ENCODE peak calls at places on chromosome 7, in five cellular contexts. N, B, A, P and U are unnamed samples.

GRCh38 chr7:42661312-42661711 is 250.6 kb downstream of the C7orf25 start:
- DNase-seq in N (peak; percentile 16), B (no peak), A (no peak), P (no peak), U (no peak)

GRCh38 chr7:40167291-40167690 is 32.5 kb downstream of the SUGCT start:
- DNase-seq in N (no peak), B (no peak), A (no peak), P (no peak), U (no peak)

GRCh38 chr7:150728011-150728410 is 9.2 kb upstream of the GIMAP5 start:
- DNase-seq in N (no peak), B (no peak), A (no peak), P (no peak), U (no peak)

GRCh38 chr7:78017621-78018100 is 219.1 kb downstream of the PHTF2 start:
- DNase-seq in N (no peak), B (no peak), A (no peak), P (no peak), U (no peak)

GRCh38 chr7:34309584-34309983 is 348.4 kb upstream of the NPSR1 start:
- DNase-seq in N (no peak), B (no peak), A (no peak), P (no peak), U (no peak)

GRCh38 chr7:124536156-124536762 is 229.3 kb downstream of the GPR37 start:
- DNase-seq in N (no peak), B (no peak), A (no peak), P (no peak), U (no peak)

GRCh38 chr7:158228986-158229385 is 358.6 kb downstream of the PTPRN2 start:
- DNase-seq in N (peak; percentile 13), B (peak; percentile 31), A (no peak), P (peak; percentile 15), U (no peak)

GRCh38 chr7:3194501-3195141 is 106.4 kb upstream of the SDK1 start:
- DNase-seq in N (no peak), B (peak; percentile 97), A (no peak), P (peak; percentile 72), U (no peak)

GRCh38 chr7:124718032-124718766 is 47.4 kb downstream of the GPR37 start:
- DNase-seq in N (no peak), B (peak; percentile 35), A (no peak), P (no peak), U (no peak)

GRCh38 chr7:80411621-80412020 is 100.2 kb downstream of the GNAT3 start:
- DNase-seq in N (no peak), B (no peak), A (no peak), P (no peak), U (no peak)

GRCh38 chr7:47361746-47362215 is 220.1 kb downstream of the TNS3 start:
- DNase-seq in N (peak; percentile 59), B (no peak), A (peak; percentile 12), P (no peak), U (no peak)

GRCh38 chr7:142587578-142588191 is 161.6 kb upstream of the PRSS1 start:
- DNase-seq in N (peak; percentile 82), B (peak; percentile 60), A (peak; percentile 15), P (no peak), U (peak; percentile 70)

GRCh38 chr7:43873300-43873699 is 4.0 kb upstream of the MRPS24 start:
- DNase-seq in N (peak; percentile 22), B (no peak), A (no peak), P (no peak), U (peak; percentile 74)

GRCh38 chr7:151940048-151940845 is 16.0 kb upstream of the GALNTL5 start:
- DNase-seq in N (no peak), B (no peak), A (no peak), P (no peak), U (no peak)

GRCh38 chr7:102220929-102221850 is 65.5 kb upstream of the SH2B2 start:
- DNase-seq in N (no peak), B (no peak), A (no peak), P (no peak), U (no peak)

DNA sequence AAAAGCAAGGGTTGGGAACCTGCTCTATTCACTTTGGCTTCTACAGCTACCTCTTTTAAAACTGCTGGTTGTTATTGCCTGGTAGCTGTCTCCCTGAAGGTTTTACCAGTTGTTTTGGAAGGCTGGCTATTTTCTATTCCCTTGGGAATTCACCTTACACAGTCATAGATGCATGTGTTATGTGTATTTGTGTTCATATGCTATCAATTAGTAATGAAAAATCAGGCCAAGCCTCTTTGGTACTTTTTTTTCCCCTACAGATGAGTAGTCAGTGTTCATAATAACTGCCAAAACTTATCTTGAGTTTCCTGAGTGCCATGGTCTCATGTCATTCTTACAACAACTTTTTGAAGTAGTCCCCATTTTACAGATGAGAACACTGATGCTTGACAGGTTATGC is 738.0 kb upstream of the GALNT17 start:
- DNase-seq in N (no peak), B (no peak), A (no peak), P (no peak), U (no peak)
- H3K4me3 ChIP-seq in N (no peak overlapping the region), B (no peak overlapping the region), A (no peak overlapping the region), P (no peak overlapping the region), U (no peak overlapping the region)

GRCh38 chr7:129949292-129950133 is 3.2 kb downstream of the UBE2H start:
- DNase-seq in N (peak; percentile 40), B (peak; percentile 81), A (peak; percentile 37), P (no peak), U (no peak)
- TF ChIP-seq ATF3 in N (no peak), B (no peak), A (no peak), P (no peak), U (no peak)

DNA sequence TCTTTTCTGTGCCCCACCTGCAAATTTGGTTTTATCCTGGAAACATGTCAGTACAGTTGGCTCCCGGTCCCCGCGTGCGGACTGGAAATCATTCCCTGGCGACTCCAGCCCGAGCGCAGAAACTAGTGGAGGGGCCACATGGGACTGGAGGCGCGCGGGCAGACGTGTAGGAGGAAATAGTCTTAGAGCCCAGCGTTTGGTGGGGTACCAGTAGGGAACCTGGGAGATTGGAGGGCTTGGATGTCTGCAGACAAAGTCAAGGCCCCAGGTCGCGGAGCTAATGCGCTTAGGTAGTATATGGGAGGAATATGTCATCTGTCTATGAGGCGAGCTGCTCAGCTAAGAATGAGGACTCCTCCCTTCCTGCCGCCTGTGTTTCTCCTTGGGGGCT is 1.3 kb downstream of the GALNT17 start:
- DNase-seq in N (no peak), B (no peak), A (no peak), P (no peak), U (no peak)
- H3K4me3 ChIP-seq in N (no peak overlapping the region), B (no peak overlapping the region), A (no peak overlapping the region), P (peak overlapping the region; percentile 75), U (no peak overlapping the region)

GRCh38 chr7:13988011-13988410 is 1.5 kb downstream of the ETV1 start:
- DNase-seq in N (no peak), B (no peak), A (no peak), P (no peak), U (no peak)
- TF ChIP-seq ATF3 in N (no peak), B (no peak), A (no peak), P (no peak), U (no peak)

GRCh38 chr7:1049006-1049741 is 4.8 kb downstream of the GPR146 start:
- DNase-seq in N (no peak), B (no peak), A (no peak), P (no peak), U (peak; percentile 18)
- H3K4me3 ChIP-seq in N (no peak overlapping the region), B (no peak overlapping the region), A (no peak overlapping the region), P (no peak overlapping the region), U (no peak overlapping the region)

GRCh38 chr7:100543586-100543985 is 4.6 kb downstream of the AGFG2 start:
- DNase-seq in N (no peak), B (no peak), A (no peak), P (no peak), U (no peak)

GRCh38 chr7:100540073-100540723 is 1.2 kb downstream of the AGFG2 start:
- DNase-seq in N (no peak), B (peak; percentile 98), A (no peak), P (no peak), U (no peak)

GRCh38 chr7:100538348-100538653 is 702 bp upstream of the AGFG2 start:
- DNase-seq in N (no peak), B (no peak), A (no peak), P (no peak), U (no peak)

GRCh38 chr7:100538654-100539435 is at the start of gene AGFG2:
- DNase-seq in N (peak; percentile 98), B (peak; percentile 99), A (peak; percentile 98), P (peak; percentile 99), U (peak; percentile 100)

DNA sequence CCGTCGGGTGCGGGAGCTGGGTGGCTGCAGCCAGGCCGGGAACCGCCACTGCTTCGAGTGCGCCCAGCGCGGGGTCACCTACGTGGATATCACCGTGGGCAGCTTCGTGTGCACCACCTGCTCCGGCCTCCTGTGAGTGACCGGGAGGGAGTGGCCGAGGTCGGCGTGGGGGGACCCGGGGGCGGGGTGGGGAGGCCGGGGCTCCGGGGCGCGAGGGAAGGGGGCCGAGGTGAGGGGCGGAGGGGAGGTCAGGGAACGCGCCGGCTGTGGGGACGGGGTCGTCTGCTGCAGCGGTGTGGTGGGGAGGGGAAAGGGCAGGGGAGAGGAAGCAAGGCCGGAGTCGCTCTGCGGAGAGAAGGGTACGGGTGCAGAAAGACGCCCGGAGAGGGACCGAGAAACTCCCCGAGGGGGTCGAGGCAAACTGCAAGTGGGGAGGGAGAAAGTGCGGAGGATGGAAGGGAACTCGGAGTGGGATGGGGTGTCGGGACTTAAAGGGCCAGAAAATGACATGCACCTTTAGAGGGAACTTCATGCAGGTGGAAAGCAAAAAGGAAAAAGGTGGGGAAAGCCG is 518 bp downstream of the AGFG2 start:
- DNase-seq in N (no peak), B (no peak), A (no peak), P (no peak), U (no peak)
- TF ChIP-seq ATF3 in N (no peak), B (no peak), A (no peak), P (no peak), U (no peak)

GRCh38 chr7:69710773-69711445 is 112.6 kb downstream of the AUTS2 start:
- DNase-seq in N (no peak), B (no peak), A (no peak), P (no peak), U (no peak)
- H3K4me3 ChIP-seq in N (no peak overlapping the region), B (no peak overlapping the region), A (no peak overlapping the region), P (no peak overlapping the region), U (no peak overlapping the region)

GRCh38 chr7:132065973-132066611 is 509.7 kb upstream of the PODXL start:
- DNase-seq in N (no peak), B (no peak), A (no peak), P (no peak), U (no peak)

GRCh38 chr7:132066776-132067175 is 509.5 kb downstream of the PLXNA4 start:
- DNase-seq in N (no peak), B (no peak), A (no peak), P (no peak), U (no peak)

GRCh38 chr7:132061931-132062330 is 505.5 kb upstream of the PODXL start:
- DNase-seq in N (no peak), B (no peak), A (no peak), P (no peak), U (no peak)

GRCh38 chr7:132063800-132064199 is 507.4 kb upstream of the PODXL start:
- DNase-seq in N (no peak), B (no peak), A (no peak), P (no peak), U (no peak)

GRCh38 chr7:132065193-132065972 is 509.0 kb upstream of the PODXL start:
- DNase-seq in N (peak; percentile 39), B (no peak), A (no peak), P (peak; percentile 29), U (no peak)
- TF ChIP-seq ATF3 in N (no peak), B (no peak), A (no peak), P (no peak), U (no peak)